ENCODE peak calls at places on chromosomes 7 and 10, in five cellular contexts. Y, I, C, X and H are unnamed samples.

GRCh38 chr7:117790251-117790650 is 83.0 kb downstream of the CTTNBP2 start:
- DNase-seq in Y (no peak), I (no peak), C (no peak), X (no peak), H (no peak)

GRCh38 chr7:2796358-2797352 is 47.5 kb downstream of the GNA12 start:
- DNase-seq in Y (no peak), I (no peak), C (peak; percentile 46), X (peak; percentile 98), H (peak; percentile 99)

GRCh38 chr7:66206116-66206908 is 1.2 kb downstream of the TPST1 start:
- DNase-seq in Y (no peak), I (no peak), C (peak; percentile 43), X (peak; percentile 43), H (no peak)

GRCh38 chr7:43071604-43072003 is 40.8 kb upstream of the HECW1 start:
- DNase-seq in Y (peak; percentile 1), I (peak; percentile 73), C (no peak), X (peak; percentile 3), H (peak; percentile 22)

GRCh38 chr7:150448789-150449147 is 1.7 kb upstream of the GIMAP8 start:
- DNase-seq in Y (peak; percentile 70), I (peak; percentile 65), C (peak; percentile 42), X (peak; percentile 53), H (peak; percentile 56)

GRCh38 chr10:95605163-95605562 is 44.0 kb upstream of the SORBS1 start:
- DNase-seq in Y (no peak), I (no peak), C (no peak), X (peak; percentile 12), H (peak; percentile 3)

GRCh38 chr10:64732372-64732715 is 1211.1 kb downstream of the REEP3 start:
- DNase-seq in Y (no peak), I (no peak), C (no peak), X (no peak), H (no peak)

GRCh38 chr10:14092749-14093148 is 238.0 kb downstream of the FRMD4A start:
- DNase-seq in Y (no peak), I (no peak), C (no peak), X (no peak), H (no peak)

GRCh38 chr10:32239770-32240169 is 107.2 kb downstream of the EPC1 start:
- DNase-seq in Y (peak; percentile 57), I (no peak), C (peak; percentile 48), X (peak; percentile 70), H (peak; percentile 74)

GRCh38 chr10:13839430-13839986 is 252.7 kb downstream of the PRPF18 start:
- DNase-seq in Y (peak; percentile 94), I (no peak), C (peak; percentile 35), X (peak; percentile 90), H (peak; percentile 84)